ENCODE peak calls at places on chromosomes 3 and 15, in ten cellular contexts. Q, S, F, W, D, A, L, P, T and E are unnamed samples.

GRCh38 chr3:184558726-184559125 is 2.9 kb upstream of the EPHB3 start:
- DNase-seq in Q (no peak), S (no peak), F (peak; percentile 77), W (no peak), D (no peak), A (no peak), L (no peak), P (no peak), T (no peak), E (no peak)

GRCh38 chr3:129827765-129828164 is 65.7 kb downstream of the TMCC1 start:
- DNase-seq in Q (no peak), S (no peak), F (no peak), W (no peak), D (no peak), A (peak; percentile 77), L (peak; percentile 41), P (no peak), T (peak; percentile 38), E (peak; percentile 27)

GRCh38 chr15:62307551-62307950 is 142.5 kb upstream of the C2CD4B start:
- DNase-seq in Q (no peak), S (peak; percentile 32), F (no peak), W (no peak), D (no peak), A (no peak), L (no peak), P (no peak), T (no peak), E (no peak)

GRCh38 chr3:48034000-48034516 is 17.8 kb upstream of the MAP4 start:
- DNase-seq in Q (no peak), S (peak; percentile 79), F (no peak), W (no peak), D (no peak), A (peak; percentile 6), L (no peak), P (no peak), T (no peak), E (no peak)

GRCh38 chr3:55910543-55910942 is 423.4 kb upstream of the WNT5A start:
- DNase-seq in Q (no peak), S (no peak), F (no peak), W (no peak), D (no peak), A (no peak), L (no peak), P (no peak), T (no peak), E (no peak)

GRCh38 chr3:177589921-177590336 is 392.6 kb upstream of the TBL1XR1 start:
- DNase-seq in Q (peak; percentile 91), S (peak; percentile 95), F (no peak), W (peak; percentile 51), D (no peak), A (peak; percentile 64), L (no peak), P (peak; percentile 51), T (no peak), E (no peak)

GRCh38 chr3:107978116-107979057 is 112.4 kb downstream of the CD47 start:
- DNase-seq in Q (no peak), S (no peak), F (no peak), W (no peak), D (no peak), A (no peak), L (no peak), P (no peak), T (no peak), E (no peak)

GRCh38 chr3:81692766-81693165 is 68.7 kb downstream of the GBE1 start:
- DNase-seq in Q (no peak), S (no peak), F (no peak), W (no peak), D (no peak), A (no peak), L (no peak), P (no peak), T (no peak), E (no peak)

GRCh38 chr15:46766021-46766420 is 951.3 kb upstream of the SEMA6D start:
- DNase-seq in Q (no peak), S (no peak), F (no peak), W (no peak), D (no peak), A (no peak), L (no peak), P (no peak), T (no peak), E (no peak)

GRCh38 chr3:113629941-113630340 is 66.5 kb downstream of the USF3 start:
- DNase-seq in Q (no peak), S (no peak), F (no peak), W (no peak), D (no peak), A (no peak), L (no peak), P (no peak), T (no peak), E (no peak)